ENCODE peak calls at places on chromosomes 11 and 22, in five cellular contexts. B, H, T, Z and G are unnamed samples. For H3K27me3, the result is how much of the 10 kb centered on the place peaks cover.

GRCh38 chr22:39125622-39126021 is 26.9 kb downstream of the CBX7 start:
- DNase-seq in B (no peak), H (no peak), T (no peak), Z (no peak), G (no peak)

GRCh38 chr11:65437436-65438227 is 15.0 kb downstream of the NEAT1 start:
- DNase-seq in H (no peak), T (no peak), B (no peak), Z (no peak), G (peak)

GRCh38 chr11:44261800-44262591 is 47.9 kb downstream of the ALX4 start:
- DNase-seq in B (no peak), H (no peak), T (no peak), Z (no peak), G (no peak)

GRCh38 chr11:6442441-6442840 is 1.7 kb upstream of the HPX start:
- DNase-seq in T (no peak), Z (no peak), H (no peak), B (no peak), G (no peak)

GRCh38 chr22:33271390-33272161 is 213.4 kb upstream of the SYN3 start:
- DNase-seq in Z (peak), H (peak), B (peak), T (no peak), G (peak)

GRCh38 chr11:40514124-40514523 is 945.3 kb downstream of the LRRC4C start:
- DNase-seq in Z (no peak), B (no peak), H (no peak), T (no peak), G (no peak)

GRCh38 chr11:126111458-126112116 is 48.9 kb upstream of the CDON start:
- DNase-seq in B (no peak), T (no peak), H (no peak), Z (peak), G (no peak)

GRCh38 chr11:128181984-128182383 is 405.4 kb downstream of the ETS1 start:
- DNase-seq in Z (no peak), T (no peak), H (no peak), B (no peak), G (no peak)

GRCh38 chr22:23503736-23504440 is 76.2 kb downstream of the IGLL1 start:
- DNase-seq in H (no peak), Z (no peak), B (no peak), T (no peak), G (no peak)

GRCh38 chr22:18152519-18152918 is 2.5 kb downstream of the USP18 start:
- DNase-seq in H (no peak), B (no peak), Z (no peak), T (no peak), G (no peak)

GRCh38 chr11:24457985-24458384 is 38.9 kb upstream of the LUZP2 start:
- DNase-seq in B (no peak), Z (no peak), H (no peak), T (no peak), G (no peak)

GRCh38 chr22:39520874-39521857 is 804 bp downstream of the ATF4 start:
- DNase-seq in B (no peak), H (peak), T (peak), Z (peak), G (peak)

GRCh38 chr11:76391039-76391438 is 9.9 kb downstream of the GVQW3 start:
- DNase-seq in H (no peak), Z (no peak), T (no peak), B (no peak), G (no peak)

GRCh38 chr11:3158821-3159220 is 6.3 kb downstream of the OSBPL5 start:
- DNase-seq in B (no peak), Z (peak), T (no peak), H (peak), G (peak)

GRCh38 chr11:68569357-68569756 is 108.8 kb downstream of the PPP6R3 start:
- DNase-seq in T (no peak), B (no peak), Z (no peak), H (no peak), G (no peak)

GRCh38 chr11:125315088-125315740 is 150.7 kb downstream of the PKNOX2 start:
- DNase-seq in Z (peak), H (peak), T (peak), B (no peak), G (no peak)

GRCh38 chr11:21411114-21411513 is 741.7 kb downstream of the NELL1 start:
- DNase-seq in T (no peak), B (no peak), Z (no peak), H (no peak), G (no peak)

GRCh38 chr22:42910221-42910942 is 53.3 kb upstream of the ARFGAP3 start:
- DNase-seq in Z (no peak), H (no peak), B (no peak), T (no peak), G (no peak)

GRCh38 chr11:132504501-132505041 is 1027.7 kb downstream of the OPCML start:
- DNase-seq in T (no peak), H (no peak), Z (no peak), B (no peak), G (no peak)

GRCh38 chr22:44746836-44747519 is 5.4 kb upstream of the ARHGAP8 start:
- DNase-seq in H (no peak), Z (no peak), T (peak), B (no peak), G (no peak)

GRCh38 chr11:67022961-67023956 is at the start of gene SYT12:
- DNase-seq in T (peak), Z (peak), H (no peak), B (no peak), G (no peak)

GRCh38 chr11:12746593-12747097 is 72.4 kb downstream of the TEAD1 start:
- DNase-seq in T (peak), B (no peak), Z (peak), H (peak), G (no peak)

GRCh38 chr11:86341382-86341781 is 33.3 kb upstream of the CCDC81 start:
- DNase-seq in T (peak), H (no peak), B (no peak), Z (no peak), G (no peak)

GRCh38 chr22:39381930-39382329 is 17.6 kb upstream of the TAB1 start:
- DNase-seq in T (no peak), H (no peak), B (no peak), Z (no peak), G (no peak)

GRCh38 chr22:29205598-29206371 is at the start of gene EMID1:
- DNase-seq in T (peak), Z (no peak), B (no peak), H (peak), G (no peak)

GRCh38 chr11:131773626-131774025 is 403.2 kb downstream of the NTM start:
- DNase-seq in H (no peak), B (no peak), T (no peak), Z (no peak), G (no peak)

GRCh38 chr11:116984186-116984585 is 114.0 kb downstream of the SIK3 start:
- DNase-seq in H (no peak), Z (no peak), B (no peak), T (no peak), G (no peak)

GRCh38 chr11:65777821-65778361 is 2.9 kb downstream of the AP5B1 start:
- DNase-seq in H (no peak), Z (no peak), T (no peak), B (no peak), G (peak)

GRCh38 chr11:65932558-65932919 is 12.7 kb upstream of the TSGA10IP start:
- DNase-seq in Z (no peak), H (no peak), T (peak), B (no peak), G (no peak)

GRCh38 chr22:39913321-39913720 is 12.4 kb downstream of the GRAP2 start:
- DNase-seq in H (no peak), Z (no peak), B (no peak), T (no peak), G (no peak)

GRCh38 chr11:118691926-118692830 is 12.7 kb upstream of the TREH start:
- DNase-seq in T (no peak), Z (no peak), H (no peak), B (no peak), G (no peak)

GRCh38 chr11:134527382-134528243 is 115.6 kb upstream of the B3GAT1 start:
- DNase-seq in B (peak), T (no peak), H (no peak), Z (no peak), G (peak)

GRCh38 chr22:22378446-22379415 is 129.8 kb downstream of the ZNF280B start:
- DNase-seq in Z (no peak), T (no peak), B (no peak), H (no peak), G (no peak)

GRCh38 chr22:22376352-22376706 is 131.7 kb downstream of the VPREB1 start:
- DNase-seq in Z (no peak), H (no peak), T (no peak), B (no peak), G (no peak)

GRCh38 chr22:22384267-22384666 is 124.3 kb downstream of the ZNF280B start:
- DNase-seq in T (no peak), H (no peak), B (no peak), Z (no peak), G (no peak)

GRCh38 chr22:22377335-22377734 is 131.2 kb downstream of the ZNF280B start:
- DNase-seq in H (no peak), T (no peak), B (no peak), Z (no peak), G (no peak)

GRCh38 chr22:22380098-22381030 is 128.2 kb downstream of the ZNF280B start:
- DNase-seq in H (no peak), Z (no peak), T (peak), B (no peak), G (no peak)
- H3K27me3 ChIP-seq in H (under half), Z (under half), T (half or more), B (under half), G (under half)

GRCh38 chr11:64247729-64248531 is 1.2 kb upstream of the PPP1R14B start:
- DNase-seq in H (no peak), T (no peak), Z (no peak), B (no peak), G (no peak)
- TF ChIP-seq CTCF in H (no peak), T (no peak), Z (no peak), B (no peak), G (no peak)

GRCh38 chr11:45432910-45433309 is 146.8 kb upstream of the SYT13 start:
- DNase-seq in Z (no peak), B (no peak), T (no peak), H (no peak), G (no peak)

GRCh38 chr11:45436966-45437365 is 150.8 kb upstream of the SYT13 start:
- DNase-seq in B (no peak), Z (no peak), T (no peak), H (no peak), G (no peak)

GRCh38 chr11:45432100-45432499 is 146.0 kb upstream of the SYT13 start:
- DNase-seq in T (peak), Z (no peak), H (no peak), B (no peak), G (no peak)

GRCh38 chr11:45435706-45436105 is 149.6 kb upstream of the SYT13 start:
- DNase-seq in B (no peak), Z (no peak), H (no peak), T (no peak), G (no peak)

GRCh38 chr11:45436118-45436517 is 150.0 kb upstream of the SYT13 start:
- DNase-seq in T (no peak), Z (no peak), B (no peak), H (no peak), G (no peak)
- H3K27me3 ChIP-seq in T (under half), Z (under half), B (under half), H (under half), G (under half)

GRCh38 chr11:8168485-8169257 is at the start of gene RIC3:
- DNase-seq in Z (peak), T (peak), H (peak), B (peak), G (peak)
- TF ChIP-seq CTCF in Z (no peak), T (peak), H (no peak), B (no peak), G (no peak)

GRCh38 chr11:120255519-120255866 is 15.6 kb downstream of the POU2F3 start:
- DNase-seq in H (no peak), T (no peak), B (no peak), Z (no peak), G (no peak)

GRCh38 chr11:120256779-120257178 is 16.8 kb downstream of the POU2F3 start:
- DNase-seq in T (no peak), B (no peak), Z (no peak), H (no peak), G (no peak)

GRCh38 chr11:120256178-120256577 is 16.2 kb downstream of the POU2F3 start:
- DNase-seq in B (no peak), Z (no peak), H (no peak), T (no peak), G (no peak)

GRCh38 chr11:120257346-120257745 is 17.4 kb downstream of the POU2F3 start:
- DNase-seq in Z (no peak), B (no peak), H (no peak), T (no peak), G (no peak)

GRCh38 chr11:120254788-120255518 is 15.0 kb downstream of the POU2F3 start:
- DNase-seq in Z (no peak), H (no peak), T (peak), B (no peak), G (no peak)
- H3K27me3 ChIP-seq in Z (under half), H (under half), T (under half), B (half or more), G (under half)

GRCh38 chr11:11335043-11335442 is 18.0 kb downstream of the CSNK2A3 start:
- DNase-seq in Z (no peak), T (peak), H (no peak), B (no peak), G (no peak)
- TF ChIP-seq CTCF in Z (no peak), T (peak), H (no peak), B (no peak), G (no peak)

DNA sequence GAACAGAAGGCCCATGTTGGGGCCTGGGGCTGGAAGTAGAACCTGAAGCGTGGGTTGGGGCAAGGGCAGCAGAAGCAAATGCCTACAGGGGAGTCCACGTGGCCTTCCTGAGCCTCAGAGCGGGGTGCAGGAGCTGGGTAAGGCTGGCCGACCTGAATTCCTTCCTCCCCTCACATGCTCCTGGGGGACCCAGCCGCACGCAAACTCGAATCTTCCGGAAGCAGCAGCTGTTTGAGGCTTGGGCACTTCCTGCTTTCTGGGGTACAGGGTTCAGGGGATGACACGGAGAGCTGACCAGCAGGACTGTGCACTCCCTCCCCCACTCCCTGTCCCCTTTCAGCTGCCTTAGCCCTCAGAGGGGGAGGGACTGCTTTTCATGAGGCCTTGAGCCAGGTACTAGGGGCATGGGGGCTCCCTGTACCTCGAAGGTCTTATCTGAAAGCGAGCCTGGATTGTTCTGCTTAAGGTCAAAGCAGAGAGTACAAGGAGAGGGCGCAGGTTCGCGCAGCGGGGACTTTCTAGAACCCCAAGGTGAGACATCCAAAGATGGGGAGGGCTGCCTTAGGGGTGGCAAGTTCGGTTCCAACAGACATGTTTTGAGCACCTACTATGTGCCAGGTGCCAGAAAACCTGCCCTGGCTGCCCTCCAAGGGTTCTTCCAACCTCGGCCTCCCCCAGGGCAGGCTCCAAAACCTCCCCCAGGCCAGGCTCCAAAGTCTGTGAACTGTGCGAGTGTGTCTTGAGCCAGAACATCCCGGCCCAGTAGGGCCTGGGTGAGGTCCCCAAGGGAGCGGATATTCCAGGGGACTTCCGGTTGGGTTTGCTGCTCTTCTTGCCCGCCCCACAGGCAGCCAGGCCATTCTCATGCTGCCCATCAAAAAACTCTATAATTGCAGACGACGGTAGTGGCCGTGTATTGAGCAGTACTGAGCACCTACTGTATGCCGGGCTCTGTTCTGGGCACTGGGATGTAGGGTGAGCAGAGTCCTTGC is 1.7 kb downstream of the NCF4 start:
- DNase-seq in B (no peak), Z (peak), T (no peak), H (peak), G (peak)
- H3K27me3 ChIP-seq in B (under half), Z (under half), T (under half), H (under half), G (under half)

GRCh38 chr11:555500-556174 is 4.9 kb downstream of the LMNTD2 start:
- DNase-seq in H (no peak), T (peak), Z (no peak), B (no peak), G (no peak)

GRCh38 chr11:553949-554398 is 6.6 kb downstream of the LMNTD2 start:
- DNase-seq in Z (no peak), T (no peak), B (no peak), H (no peak), G (no peak)

GRCh38 chr11:556175-556699 is 4.3 kb downstream of the LMNTD2 start:
- DNase-seq in T (peak), Z (no peak), B (no peak), H (no peak), G (no peak)

GRCh38 chr11:554428-554823 is 6.1 kb downstream of the LMNTD2 start:
- DNase-seq in T (peak), Z (no peak), B (no peak), H (no peak), G (no peak)

DNA sequence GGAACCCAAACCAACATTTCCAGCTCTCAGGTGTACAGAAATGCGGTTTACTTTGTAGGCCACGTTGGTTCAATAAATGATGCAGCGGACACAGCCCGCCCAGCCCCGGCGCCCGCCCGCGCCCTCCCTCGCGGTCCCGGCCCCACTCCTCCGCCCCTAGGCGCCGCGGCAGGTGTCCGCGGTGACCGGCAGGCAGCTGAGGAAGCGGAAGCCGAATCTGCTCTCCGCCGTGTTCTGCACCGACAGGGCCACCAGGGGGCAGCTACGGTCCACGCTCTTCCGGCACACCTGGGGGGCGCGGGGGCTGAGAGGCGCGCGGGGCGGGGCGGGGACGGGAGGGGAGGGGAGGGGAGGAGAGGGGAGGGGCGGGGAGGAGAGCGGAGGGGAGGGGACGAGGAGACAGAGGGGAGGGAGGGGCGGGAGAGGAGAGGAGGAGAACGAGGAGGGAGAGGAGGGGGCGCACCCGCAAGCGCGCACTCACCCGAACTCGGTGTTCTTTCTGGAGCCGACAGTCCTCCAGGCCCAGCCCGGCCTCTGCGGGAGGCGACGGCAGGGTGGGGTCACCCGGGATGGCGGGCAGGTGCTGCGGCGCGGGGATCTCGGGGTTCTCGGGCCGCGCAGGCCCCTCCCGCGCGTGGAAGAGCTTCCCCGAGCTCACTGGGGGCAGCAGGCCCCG is 5.6 kb downstream of the LMNTD2 start:
- DNase-seq in H (peak), T (peak), B (no peak), Z (no peak), G (no peak)
- TF ChIP-seq CTCF in H (peak), T (peak), B (peak), Z (peak), G (peak)